ENCODE peak calls at places on chromosomes 12 and 14, in four cellular contexts. F is K562, Y is IMR-90, U is H1. I is an unnamed sample.

GRCh38 chr14:55625481-55625880 is 45.5 kb downstream of the KTN1 start:
- DNase-seq in F (no peak), Y (no peak), U (no peak), I (no peak)

GRCh38 chr12:59431266-59431665 is 164.6 kb upstream of the SLC16A7 start:
- DNase-seq in F (no peak), Y (peak), U (no peak), I (no peak)

GRCh38 chr12:53023-53734 is 13.4 kb upstream of the IQSEC3 start:
- DNase-seq in F (no peak), Y (no peak), U (no peak), I (no peak)

GRCh38 chr12:30900351-30900750 is 26.2 kb upstream of the TSPAN11 start:
- DNase-seq in F (no peak), Y (no peak), U (no peak), I (no peak)

GRCh38 chr14:32559595-32559994 is 230.5 kb downstream of the AKAP6 start:
- DNase-seq in F (no peak), Y (no peak), U (no peak), I (no peak)

GRCh38 chr12:13980548-13981295 is 680 bp downstream of the GRIN2B start:
- DNase-seq in F (no peak), Y (no peak), U (peak), I (no peak)

GRCh38 chr14:55102141-55102547 is 26.9 kb upstream of the LGALS3 start:
- DNase-seq in F (no peak), Y (peak), U (no peak), I (peak)

GRCh38 chr12:109840349-109841073 is 7.3 kb upstream of the TRPV4 start:
- DNase-seq in F (no peak), Y (no peak), U (no peak), I (no peak)

GRCh38 chr12:120007272-120007671 is 18.2 kb downstream of the BICDL1 start:
- DNase-seq in F (no peak), Y (no peak), U (no peak), I (no peak)

GRCh38 chr12:13277278-13277677 is 80.8 kb downstream of the EMP1 start:
- DNase-seq in F (no peak), Y (no peak), U (no peak), I (no peak)

GRCh38 chr12:90102957-90103652 is 394.5 kb upstream of the ATP2B1 start:
- DNase-seq in F (no peak), Y (peak), U (no peak), I (peak)

GRCh38 chr14:58599145-58599544 is 38.6 kb upstream of the DACT1 start:
- DNase-seq in F (no peak), Y (no peak), U (no peak), I (no peak)

GRCh38 chr12:31369712-31370521 is 44.0 kb upstream of the SINHCAF start:
- DNase-seq in F (no peak), Y (peak), U (no peak), I (no peak)

GRCh38 chr12:66035289-66035961 is 95.1 kb downstream of the LLPH start:
- DNase-seq in F (no peak), Y (peak), U (no peak), I (no peak)

GRCh38 chr12:19485240-19485639 is 45.9 kb downstream of the AEBP2 start:
- DNase-seq in F (no peak), Y (no peak), U (no peak), I (no peak)

GRCh38 chr14:80669416-80669815 is 272.1 kb downstream of the CEP128 start:
- DNase-seq in F (no peak), Y (peak), U (no peak), I (no peak)

GRCh38 chr12:104609083-104609844 is 152.5 kb downstream of the CHST11 start:
- DNase-seq in F (no peak), Y (no peak), U (no peak), I (no peak)

GRCh38 chr14:103136388-103137271 is 13.4 kb downstream of the TNFAIP2 start:
- DNase-seq in F (peak), Y (peak), U (no peak), I (no peak)

GRCh38 chr12:117114784-117115183 is 15.6 kb upstream of the TESC start:
- DNase-seq in F (no peak), Y (no peak), U (no peak), I (no peak)

GRCh38 chr12:121947966-121948365 is 29.6 kb downstream of the CFAP251 start:
- DNase-seq in F (no peak), Y (peak), U (no peak), I (no peak)

GRCh38 chr12:116318738-116319050 is 41.2 kb upstream of the MED13L start:
- DNase-seq in F (no peak), Y (no peak), U (no peak), I (no peak)

GRCh38 chr12:8065991-8066594 is at the start of gene C3AR1:
- DNase-seq in F (no peak), Y (peak), U (no peak), I (no peak)

GRCh38 chr12:77559400-77560074 is 271.2 kb upstream of the NAV3 start:
- DNase-seq in F (no peak), Y (no peak), U (no peak), I (no peak)

DNA sequence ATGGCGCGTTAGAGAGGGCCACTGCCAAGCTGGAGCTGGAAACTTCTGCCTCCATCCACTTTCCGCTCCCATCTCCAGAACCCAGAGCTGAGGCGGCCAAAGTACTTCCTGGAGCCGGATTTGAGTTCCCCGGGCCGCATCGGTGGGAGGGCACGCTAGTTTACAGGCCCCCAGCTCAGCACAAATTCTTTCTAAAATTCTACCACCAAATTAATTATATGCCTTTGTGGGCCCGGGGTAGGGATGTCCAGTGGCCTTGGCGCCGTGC is 3.7 kb downstream of the RFX4 start:
- DNase-seq in F (no peak), Y (no peak), U (no peak), I (no peak)
- TF ChIP-seq CHD1 in F (no peak), Y (no peak), U (no peak), I (no peak)

GRCh38 chr12:1592444-1593231 is 1.7 kb downstream of the FBXL14 start:
- DNase-seq in F (peak), Y (peak), U (peak), I (no peak)
- TF ChIP-seq CHD1 in F (no peak), Y (no peak), U (no peak), I (no peak)

GRCh38 chr12:132610051-132610759 is at the start of gene LRCOL1:
- DNase-seq in F (no peak), Y (peak), U (no peak), I (no peak)
- TF ChIP-seq CHD1 in F (no peak), Y (no peak), U (no peak), I (no peak)

GRCh38 chr14:99264691-99265090 is 7.3 kb downstream of the BCL11B start:
- DNase-seq in F (no peak), Y (no peak), U (no peak), I (no peak)

GRCh38 chr14:99265571-99265970 is 6.4 kb downstream of the BCL11B start:
- DNase-seq in F (no peak), Y (no peak), U (no peak), I (no peak)

GRCh38 chr14:99261916-99262787 is 9.8 kb downstream of the BCL11B start:
- DNase-seq in F (no peak), Y (no peak), U (no peak), I (no peak)

GRCh38 chr14:99262977-99263448 is 9.0 kb downstream of the BCL11B start:
- DNase-seq in F (no peak), Y (no peak), U (no peak), I (no peak)

GRCh38 chr14:99263564-99264330 is 8.2 kb downstream of the BCL11B start:
- DNase-seq in F (no peak), Y (no peak), U (no peak), I (no peak)
- TF ChIP-seq CHD1 in F (no peak), Y (no peak), U (no peak), I (no peak)

GRCh38 chr14:89947344-89947743 is 7.2 kb downstream of the EFCAB11 start:
- DNase-seq in F (no peak), Y (no peak), U (no peak), I (no peak)

GRCh38 chr14:89936654-89937185 is 17.8 kb downstream of the EFCAB11 start:
- DNase-seq in F (no peak), Y (no peak), U (no peak), I (no peak)

GRCh38 chr14:89941830-89942377 is 12.6 kb downstream of the EFCAB11 start:
- DNase-seq in F (no peak), Y (no peak), U (no peak), I (no peak)
- TF ChIP-seq CHD1 in F (no peak), Y (no peak), U (no peak), I (no peak)

DNA sequence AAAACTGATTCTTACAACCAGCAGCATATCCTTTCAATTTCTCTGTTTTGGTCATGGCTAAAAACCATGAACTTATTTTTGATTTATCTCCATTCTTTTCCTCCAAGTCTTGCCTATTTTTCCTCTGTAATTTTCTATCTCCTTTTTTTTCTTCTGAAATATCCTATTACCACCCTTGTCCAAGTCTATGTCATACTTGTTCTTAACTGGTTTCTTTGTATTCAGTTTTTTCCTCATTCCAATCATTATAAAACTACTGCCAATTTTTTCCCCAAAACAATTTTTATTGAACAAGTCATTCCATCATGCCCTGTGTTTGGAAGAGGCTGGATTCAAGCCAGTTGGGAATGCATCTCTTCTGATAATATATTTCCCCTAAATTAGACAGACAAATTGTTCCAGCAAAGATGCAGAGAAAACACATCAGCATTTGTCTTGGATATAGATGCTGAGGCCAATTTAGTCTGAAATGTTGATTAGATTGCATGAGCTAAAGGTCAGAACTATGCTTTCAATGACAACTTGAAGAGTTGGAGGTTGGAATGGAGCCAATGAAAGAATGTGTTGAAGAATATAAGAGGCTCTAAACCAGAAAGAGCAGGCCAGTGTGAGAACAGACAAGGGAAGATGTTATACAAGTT is 30.7 kb downstream of the OTOGL start:
- DNase-seq in F (no peak), Y (peak), U (no peak), I (no peak)
- TF ChIP-seq CHD1 in F (no peak), Y (no peak), U (no peak), I (no peak)

GRCh38 chr14:95156153-95156764 is 1.1 kb downstream of the DICER1 start:
- DNase-seq in F (no peak), Y (peak), U (no peak), I (no peak)
- TF ChIP-seq CHD1 in F (no peak), Y (no peak), U (no peak), I (no peak)

I was measured in GM12878.